ENCODE peak calls at places on chromosomes 16 and 17, in ten cellular contexts. One of them, this sample, is unnamed.

GRCh38 chr16:50067290-50067853 is 1.6 kb downstream of the HEATR3 start:
- DNase-seq in suprapubic skin: no peak
- DNase-seq in A549: peak
- DNase-seq in left lung: no peak
- DNase-seq in left ventricle myocardium inferior: no peak
- DNase-seq in heart left ventricle: no peak
- DNase-seq in brain microvascular endothelial cell: peak
- DNase-seq in SK-N-SH: peak
- DNase-seq in body of pancreas: peak
- DNase-seq in endodermal cell: peak
- DNase-seq in this sample: no peak

GRCh38 chr16:17773698-17774101 is 302.9 kb upstream of the XYLT1 start:
- DNase-seq in left lung: no peak
- DNase-seq in body of pancreas: no peak
- DNase-seq in suprapubic skin: no peak
- DNase-seq in heart left ventricle: no peak
- DNase-seq in endodermal cell: no peak
- DNase-seq in SK-N-SH: peak
- DNase-seq in brain microvascular endothelial cell: peak
- DNase-seq in left ventricle myocardium inferior: no peak
- DNase-seq in A549: no peak
- DNase-seq in this sample: peak

GRCh38 chr17:13114601-13115024 is 96.8 kb upstream of the ELAC2 start:
- DNase-seq in brain microvascular endothelial cell: peak
- DNase-seq in suprapubic skin: no peak
- DNase-seq in heart left ventricle: peak
- DNase-seq in left ventricle myocardium inferior: peak
- DNase-seq in endodermal cell: peak
- DNase-seq in left lung: peak
- DNase-seq in body of pancreas: peak
- DNase-seq in A549: peak
- DNase-seq in SK-N-SH: peak
- DNase-seq in this sample: no peak

GRCh38 chr17:78488867-78489634 is 88.1 kb downstream of the DNAH17 start:
- DNase-seq in SK-N-SH: no peak
- DNase-seq in A549: peak
- DNase-seq in left ventricle myocardium inferior: no peak
- DNase-seq in heart left ventricle: no peak
- DNase-seq in brain microvascular endothelial cell: no peak
- DNase-seq in suprapubic skin: no peak
- DNase-seq in body of pancreas: no peak
- DNase-seq in endodermal cell: peak
- DNase-seq in left lung: no peak
- DNase-seq in this sample: no peak

GRCh38 chr16:15897834-15898254 is 9.4 kb upstream of the CEP20 start:
- DNase-seq in suprapubic skin: no peak
- DNase-seq in SK-N-SH: no peak
- DNase-seq in A549: no peak
- DNase-seq in body of pancreas: no peak
- DNase-seq in endodermal cell: no peak
- DNase-seq in brain microvascular endothelial cell: peak
- DNase-seq in left lung: no peak
- DNase-seq in left ventricle myocardium inferior: no peak
- DNase-seq in heart left ventricle: no peak
- DNase-seq in this sample: no peak

GRCh38 chr17:72139213-72139612 is 18.4 kb downstream of the SOX9 start:
- DNase-seq in heart left ventricle: no peak
- DNase-seq in left ventricle myocardium inferior: no peak
- DNase-seq in SK-N-SH: no peak
- DNase-seq in endodermal cell: no peak
- DNase-seq in A549: no peak
- DNase-seq in body of pancreas: no peak
- DNase-seq in brain microvascular endothelial cell: no peak
- DNase-seq in suprapubic skin: no peak
- DNase-seq in left lung: no peak
- DNase-seq in this sample: no peak

GRCh38 chr17:20095366-20096080 is 86.4 kb downstream of the SPECC1 start:
- DNase-seq in left lung: no peak
- DNase-seq in A549: peak
- DNase-seq in suprapubic skin: no peak
- DNase-seq in left ventricle myocardium inferior: peak
- DNase-seq in brain microvascular endothelial cell: peak
- DNase-seq in endodermal cell: peak
- DNase-seq in heart left ventricle: peak
- DNase-seq in body of pancreas: peak
- DNase-seq in SK-N-SH: peak
- DNase-seq in this sample: no peak

GRCh38 chr16:1050466-1050865 is 22.1 kb upstream of the SSTR5 start:
- DNase-seq in left lung: no peak
- DNase-seq in body of pancreas: no peak
- DNase-seq in brain microvascular endothelial cell: no peak
- DNase-seq in SK-N-SH: no peak
- DNase-seq in left ventricle myocardium inferior: no peak
- DNase-seq in heart left ventricle: no peak
- DNase-seq in suprapubic skin: no peak
- DNase-seq in endodermal cell: no peak
- DNase-seq in A549: no peak
- DNase-seq in this sample: no peak

GRCh38 chr16:80573700-80574120 is 32.9 kb downstream of the DYNLRB2 start:
- DNase-seq in heart left ventricle: no peak
- DNase-seq in A549: no peak
- DNase-seq in body of pancreas: no peak
- DNase-seq in brain microvascular endothelial cell: no peak
- DNase-seq in suprapubic skin: no peak
- DNase-seq in SK-N-SH: no peak
- DNase-seq in left lung: no peak
- DNase-seq in left ventricle myocardium inferior: no peak
- DNase-seq in endodermal cell: no peak
- DNase-seq in this sample: no peak

GRCh38 chr17:82502207-82502606 is 17.3 kb upstream of the FOXK2 start:
- DNase-seq in heart left ventricle: no peak
- DNase-seq in left ventricle myocardium inferior: no peak
- DNase-seq in suprapubic skin: no peak
- DNase-seq in SK-N-SH: no peak
- DNase-seq in body of pancreas: no peak
- DNase-seq in left lung: no peak
- DNase-seq in A549: no peak
- DNase-seq in brain microvascular endothelial cell: no peak
- DNase-seq in endodermal cell: no peak
- DNase-seq in this sample: no peak

GRCh38 chr17:8843344-8843743 is 24.1 kb downstream of the PIK3R6 start:
- DNase-seq in SK-N-SH: no peak
- DNase-seq in left ventricle myocardium inferior: no peak
- DNase-seq in left lung: no peak
- DNase-seq in endodermal cell: no peak
- DNase-seq in heart left ventricle: no peak
- DNase-seq in body of pancreas: no peak
- DNase-seq in suprapubic skin: no peak
- DNase-seq in brain microvascular endothelial cell: no peak
- DNase-seq in A549: no peak
- DNase-seq in this sample: no peak

DNA sequence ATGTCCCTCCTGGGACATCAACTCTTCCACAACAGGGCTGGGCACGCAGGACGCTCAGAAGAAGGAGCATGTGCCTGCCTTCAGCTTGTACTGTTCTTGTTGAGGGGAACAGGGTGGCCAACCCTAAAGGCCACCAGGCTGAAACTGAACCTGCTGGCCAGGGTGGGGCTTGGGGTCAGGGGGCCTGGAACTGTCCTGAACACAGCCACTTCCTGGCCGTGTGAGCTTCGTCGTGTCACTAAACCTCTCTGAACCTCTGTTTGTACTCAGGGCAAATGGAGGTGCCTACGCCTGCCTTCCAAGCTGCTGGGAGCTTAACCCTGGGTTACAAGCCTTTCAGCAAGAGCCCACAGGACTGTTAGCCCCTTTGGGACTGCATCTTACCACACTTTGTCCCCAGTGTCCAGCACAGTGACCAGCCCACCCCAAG is 6.7 kb downstream of the ARHGAP27 start:
- DNase-seq in SK-N-SH: no peak
- DNase-seq in brain microvascular endothelial cell: no peak
- DNase-seq in body of pancreas: no peak
- DNase-seq in heart left ventricle: no peak
- DNase-seq in endodermal cell: no peak
- DNase-seq in left lung: no peak
- DNase-seq in suprapubic skin: no peak
- DNase-seq in A549: no peak
- DNase-seq in left ventricle myocardium inferior: no peak
- DNase-seq in this sample: no peak
- H3K27ac ChIP-seq in SK-N-SH: no peak
- H3K27ac ChIP-seq in brain microvascular endothelial cell: no peak
- H3K27ac ChIP-seq in body of pancreas: peak
- H3K27ac ChIP-seq in heart left ventricle: no peak
- H3K27ac ChIP-seq in endodermal cell: no peak
- H3K27ac ChIP-seq in left lung: peak
- H3K27ac ChIP-seq in suprapubic skin: peak
- H3K27ac ChIP-seq in A549: peak
- H3K27ac ChIP-seq in left ventricle myocardium inferior: peak
- H3K27ac ChIP-seq in this sample: peak

DNA sequence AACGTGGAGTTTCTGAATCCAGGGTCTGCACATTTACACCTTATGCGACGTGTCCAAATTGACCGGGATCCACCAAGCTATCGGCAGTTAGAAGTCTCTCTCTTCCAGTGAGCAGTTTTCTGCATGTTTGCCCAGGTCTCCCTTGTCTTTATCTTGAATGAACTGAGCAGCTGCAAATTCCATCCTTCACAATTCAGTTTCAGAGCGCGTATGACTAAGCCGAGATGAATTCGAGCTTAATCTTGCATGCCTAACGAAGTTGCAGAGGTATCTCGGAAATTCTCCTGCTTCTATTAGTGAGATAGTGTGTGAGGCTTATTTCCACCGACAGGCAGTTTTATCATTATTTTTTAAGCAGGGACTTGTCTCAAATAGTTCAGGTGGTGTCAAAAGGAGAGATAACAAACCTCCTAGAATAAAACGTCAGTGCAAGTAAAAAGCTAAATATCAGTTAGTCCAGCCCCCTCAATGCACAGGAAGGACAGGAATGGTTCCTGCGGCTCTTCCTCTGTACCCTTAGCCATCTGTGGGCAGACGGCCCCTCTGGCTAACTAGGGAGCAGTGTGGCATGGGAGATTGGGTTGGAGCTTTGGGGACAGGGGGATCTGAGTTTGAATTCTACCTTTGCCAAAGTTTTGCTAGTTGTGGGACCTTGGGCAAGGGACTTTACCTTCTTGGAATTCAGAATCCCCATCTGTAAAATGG is 93.0 kb upstream of the GPR139 start:
- DNase-seq in endodermal cell: no peak
- DNase-seq in A549: no peak
- DNase-seq in left lung: no peak
- DNase-seq in left ventricle myocardium inferior: no peak
- DNase-seq in body of pancreas: no peak
- DNase-seq in SK-N-SH: no peak
- DNase-seq in brain microvascular endothelial cell: no peak
- DNase-seq in heart left ventricle: no peak
- DNase-seq in suprapubic skin: no peak
- DNase-seq in this sample: no peak
- H3K27ac ChIP-seq in endodermal cell: no peak
- H3K27ac ChIP-seq in A549: no peak
- H3K27ac ChIP-seq in left lung: no peak
- H3K27ac ChIP-seq in left ventricle myocardium inferior: no peak
- H3K27ac ChIP-seq in body of pancreas: no peak
- H3K27ac ChIP-seq in SK-N-SH: no peak
- H3K27ac ChIP-seq in brain microvascular endothelial cell: no peak
- H3K27ac ChIP-seq in heart left ventricle: no peak
- H3K27ac ChIP-seq in suprapubic skin: no peak
- H3K27ac ChIP-seq in this sample: no peak

GRCh38 chr17:50642722-50643656 is 8.3 kb downstream of the ABCC3 start:
- DNase-seq in left lung: no peak
- DNase-seq in heart left ventricle: no peak
- DNase-seq in A549: peak
- DNase-seq in body of pancreas: peak
- DNase-seq in brain microvascular endothelial cell: no peak
- DNase-seq in suprapubic skin: no peak
- DNase-seq in endodermal cell: peak
- DNase-seq in left ventricle myocardium inferior: no peak
- DNase-seq in SK-N-SH: no peak
- DNase-seq in this sample: no peak

GRCh38 chr17:50640701-50641338 is 6.1 kb downstream of the ABCC3 start:
- DNase-seq in left lung: peak
- DNase-seq in SK-N-SH: no peak
- DNase-seq in body of pancreas: no peak
- DNase-seq in endodermal cell: no peak
- DNase-seq in left ventricle myocardium inferior: no peak
- DNase-seq in heart left ventricle: peak
- DNase-seq in brain microvascular endothelial cell: no peak
- DNase-seq in suprapubic skin: no peak
- DNase-seq in A549: peak
- DNase-seq in this sample: no peak

GRCh38 chr17:50642071-50642721 is 7.5 kb downstream of the ABCC3 start:
- DNase-seq in SK-N-SH: no peak
- DNase-seq in heart left ventricle: no peak
- DNase-seq in left ventricle myocardium inferior: no peak
- DNase-seq in body of pancreas: no peak
- DNase-seq in suprapubic skin: no peak
- DNase-seq in left lung: no peak
- DNase-seq in brain microvascular endothelial cell: no peak
- DNase-seq in A549: no peak
- DNase-seq in endodermal cell: no peak
- DNase-seq in this sample: no peak

GRCh38 chr17:50638851-50639767 is 4.4 kb downstream of the ABCC3 start:
- DNase-seq in endodermal cell: peak
- DNase-seq in A549: peak
- DNase-seq in left ventricle myocardium inferior: peak
- DNase-seq in SK-N-SH: peak
- DNase-seq in brain microvascular endothelial cell: peak
- DNase-seq in heart left ventricle: peak
- DNase-seq in suprapubic skin: peak
- DNase-seq in body of pancreas: peak
- DNase-seq in left lung: peak
- DNase-seq in this sample: peak

DNA sequence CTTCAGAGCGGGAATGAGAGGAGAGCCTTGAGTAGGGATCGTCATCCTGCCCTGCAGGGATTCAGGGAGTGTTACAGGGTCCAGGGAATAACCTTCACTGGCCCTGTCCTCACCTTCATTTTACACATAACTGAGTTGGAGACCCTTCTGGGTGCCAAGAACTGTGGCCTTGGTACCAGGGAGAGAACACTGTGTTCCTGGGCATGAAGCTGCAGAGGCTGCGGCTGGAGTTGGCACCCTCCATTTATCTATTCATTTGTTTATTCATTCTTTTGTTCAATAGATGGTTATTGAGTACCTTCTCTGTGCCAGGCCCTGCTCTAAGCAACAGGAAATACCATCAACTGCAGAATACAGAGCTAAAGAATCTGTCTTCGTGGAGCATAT is 6.7 kb downstream of the ABCC3 start:
- DNase-seq in left ventricle myocardium inferior: no peak
- DNase-seq in suprapubic skin: no peak
- DNase-seq in A549: no peak
- DNase-seq in left lung: no peak
- DNase-seq in SK-N-SH: no peak
- DNase-seq in endodermal cell: no peak
- DNase-seq in brain microvascular endothelial cell: no peak
- DNase-seq in body of pancreas: no peak
- DNase-seq in heart left ventricle: no peak
- DNase-seq in this sample: no peak
- H3K27ac ChIP-seq in left ventricle myocardium inferior: no peak
- H3K27ac ChIP-seq in suprapubic skin: no peak
- H3K27ac ChIP-seq in A549: peak
- H3K27ac ChIP-seq in left lung: peak
- H3K27ac ChIP-seq in SK-N-SH: peak
- H3K27ac ChIP-seq in endodermal cell: no peak
- H3K27ac ChIP-seq in brain microvascular endothelial cell: no peak
- H3K27ac ChIP-seq in body of pancreas: peak
- H3K27ac ChIP-seq in heart left ventricle: no peak
- H3K27ac ChIP-seq in this sample: peak

GRCh38 chr17:27348196-27348595 is 54.3 kb downstream of the WSB1 start:
- DNase-seq in brain microvascular endothelial cell: no peak
- DNase-seq in endodermal cell: no peak
- DNase-seq in A549: no peak
- DNase-seq in left ventricle myocardium inferior: no peak
- DNase-seq in heart left ventricle: no peak
- DNase-seq in left lung: no peak
- DNase-seq in body of pancreas: no peak
- DNase-seq in suprapubic skin: no peak
- DNase-seq in SK-N-SH: no peak
- DNase-seq in this sample: no peak
- H3K27ac ChIP-seq in brain microvascular endothelial cell: no peak
- H3K27ac ChIP-seq in endodermal cell: no peak
- H3K27ac ChIP-seq in A549: peak
- H3K27ac ChIP-seq in left ventricle myocardium inferior: peak
- H3K27ac ChIP-seq in heart left ventricle: no peak
- H3K27ac ChIP-seq in left lung: peak
- H3K27ac ChIP-seq in body of pancreas: no peak
- H3K27ac ChIP-seq in suprapubic skin: no peak
- H3K27ac ChIP-seq in SK-N-SH: no peak
- H3K27ac ChIP-seq in this sample: no peak